ENCODE peak calls at places on chromosomes 7 and 10, in seven cellular contexts. V is body of pancreas, B is prostate gland, L is IMR-90, J is stomach, O is spleen, Y is Peyer's patch. F is an unnamed sample. For H3K36me3 and H3K4me1, the result is how much of the 10 kb centered on the place peaks cover.

GRCh38 chr10:84214612-84215235 is 10.6 kb downstream of the LRIT2 start:
- DNase-seq in J (no peak), V (no peak), L (no peak), O (no peak), B (no peak), Y (no peak), F (no peak)

GRCh38 chr7:38727184-38727940 is 96.2 kb upstream of the AMPH start:
- DNase-seq in B (no peak), V (no peak), L (no peak), J (no peak), Y (no peak), O (no peak), F (no peak)

GRCh38 chr10:75971402-75972211 is 540.2 kb downstream of the LRMDA start:
- DNase-seq in O (no peak), J (no peak), Y (no peak), V (no peak), L (peak), B (no peak), F (no peak)

GRCh38 chr10:70272925-70273316 is 10.9 kb downstream of the NPFFR1 start:
- DNase-seq in Y (no peak), O (no peak), J (no peak), B (no peak), L (peak), V (no peak), F (no peak)

GRCh38 chr7:66206116-66206908 is 1.2 kb downstream of the TPST1 start:
- DNase-seq in O (peak), J (no peak), Y (no peak), L (no peak), B (no peak), V (no peak), F (no peak)

GRCh38 chr7:2033586-2034135 is 199.1 kb downstream of the MAD1L1 start:
- DNase-seq in L (no peak), Y (peak), V (peak), B (no peak), O (peak), J (no peak), F (no peak)

GRCh38 chr10:47112612-47113011 is 187.4 kb upstream of the GDF10 start:
- DNase-seq in V (no peak), J (no peak), L (no peak), B (no peak), O (no peak), Y (no peak), F (no peak)

GRCh38 chr10:121596668-121597503 is 1.4 kb downstream of the FGFR2 start:
- DNase-seq in L (no peak), B (peak), Y (peak), V (peak), O (no peak), J (peak), F (peak)

GRCh38 chr10:77637474-77637985 is at the start of gene KCNMA1:
- DNase-seq in B (no peak), V (peak), O (peak), Y (peak), L (no peak), J (no peak), F (no peak)

GRCh38 chr7:3065724-3066143 is 22.1 kb upstream of the CARD11 start:
- DNase-seq in O (peak), L (peak), Y (peak), B (peak), V (peak), J (peak), F (no peak)

GRCh38 chr7:46133076-46133475 is 212.0 kb upstream of the IGFBP3 start:
- DNase-seq in O (no peak), Y (no peak), L (no peak), J (no peak), B (no peak), V (no peak), F (no peak)

GRCh38 chr10:101014966-101015581 is 15.5 kb downstream of the LZTS2 start:
- DNase-seq in J (no peak), Y (no peak), V (no peak), O (no peak), B (no peak), L (peak), F (no peak)

GRCh38 chr7:422191-422885 is 97.3 kb downstream of the PDGFA start:
- DNase-seq in B (no peak), Y (no peak), J (no peak), O (peak), L (no peak), V (no peak), F (no peak)

GRCh38 chr7:6590645-6591110 is 857 bp downstream of the INTS15 start:
- DNase-seq in O (no peak), V (no peak), L (no peak), J (no peak), Y (no peak), B (no peak), F (no peak)

GRCh38 chr7:3301831-3302618 is 973 bp downstream of the SDK1 start:
- DNase-seq in V (no peak), O (peak), L (peak), Y (no peak), J (no peak), B (peak), F (peak)

GRCh38 chr7:114916261-114916892 is 5.5 kb upstream of the MDFIC start:
- DNase-seq in V (no peak), Y (no peak), L (no peak), B (no peak), J (no peak), O (no peak), F (no peak)

GRCh38 chr7:84450802-84451201 is 256.2 kb upstream of the SEMA3A start:
- DNase-seq in O (no peak), J (no peak), L (no peak), Y (no peak), B (no peak), V (no peak), F (no peak)

GRCh38 chr7:70597071-70597470 is 534.9 kb upstream of the GALNT17 start:
- DNase-seq in B (no peak), L (no peak), J (no peak), Y (no peak), O (no peak), V (no peak), F (no peak)

DNA sequence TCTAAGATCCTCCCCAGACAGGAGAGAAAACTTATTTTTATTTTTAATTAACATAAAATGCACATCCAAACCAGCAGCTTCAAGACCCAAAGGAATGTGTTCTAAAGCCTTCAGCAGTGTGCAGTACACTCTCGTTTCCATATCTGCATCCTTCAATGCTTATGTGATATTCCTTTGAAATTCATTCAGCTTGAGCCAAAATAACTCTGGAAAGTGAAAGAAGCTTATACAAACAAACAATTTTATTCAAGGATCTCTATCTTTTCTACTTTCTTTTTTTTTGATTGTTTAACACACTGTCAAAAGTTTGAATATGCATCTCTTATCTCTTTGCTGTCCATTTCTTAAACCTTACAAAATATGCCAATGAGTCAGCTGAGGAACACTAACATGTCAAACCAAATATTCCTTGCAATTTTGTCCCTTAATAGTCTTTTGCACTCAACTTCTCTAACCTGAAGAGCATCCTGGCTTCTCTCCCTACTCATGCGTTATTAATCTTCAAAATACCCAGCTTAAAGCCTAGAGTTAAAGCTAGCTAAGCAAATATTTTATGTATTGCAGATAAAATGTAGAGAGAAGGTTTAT is 124.3 kb downstream of the THSD7A start:
- DNase-seq in O (no peak), J (no peak), V (no peak), L (no peak), B (no peak), Y (no peak), F (no peak)
- TF ChIP-seq POLR2A in O (no peak), J (no peak), V (no peak), L (no peak), B (no peak), Y (no peak), F (no peak)

GRCh38 chr10:32031920-32032319 is 24.3 kb downstream of the KIF5B start:
- DNase-seq in Y (no peak), B (no peak), J (no peak), O (no peak), L (no peak), V (no peak), F (no peak)

GRCh38 chr10:32033171-32033570 is 23.1 kb downstream of the KIF5B start:
- DNase-seq in B (no peak), L (no peak), J (no peak), V (no peak), Y (no peak), O (no peak), F (no peak)

GRCh38 chr10:32038777-32039176 is 17.4 kb downstream of the KIF5B start:
- DNase-seq in B (no peak), L (peak), V (no peak), J (no peak), O (no peak), Y (no peak), F (no peak)

GRCh38 chr10:32036922-32037321 is 19.3 kb downstream of the KIF5B start:
- DNase-seq in Y (no peak), L (no peak), O (no peak), J (no peak), B (peak), V (no peak), F (no peak)

GRCh38 chr10:32035038-32035437 is 21.2 kb downstream of the KIF5B start:
- DNase-seq in L (no peak), J (no peak), Y (no peak), V (no peak), B (no peak), O (no peak), F (no peak)
- H3K36me3 ChIP-seq in L (under half), J (half or more), Y (half or more), V (half or more), B (under half), O (half or more), F (half or more)

DNA sequence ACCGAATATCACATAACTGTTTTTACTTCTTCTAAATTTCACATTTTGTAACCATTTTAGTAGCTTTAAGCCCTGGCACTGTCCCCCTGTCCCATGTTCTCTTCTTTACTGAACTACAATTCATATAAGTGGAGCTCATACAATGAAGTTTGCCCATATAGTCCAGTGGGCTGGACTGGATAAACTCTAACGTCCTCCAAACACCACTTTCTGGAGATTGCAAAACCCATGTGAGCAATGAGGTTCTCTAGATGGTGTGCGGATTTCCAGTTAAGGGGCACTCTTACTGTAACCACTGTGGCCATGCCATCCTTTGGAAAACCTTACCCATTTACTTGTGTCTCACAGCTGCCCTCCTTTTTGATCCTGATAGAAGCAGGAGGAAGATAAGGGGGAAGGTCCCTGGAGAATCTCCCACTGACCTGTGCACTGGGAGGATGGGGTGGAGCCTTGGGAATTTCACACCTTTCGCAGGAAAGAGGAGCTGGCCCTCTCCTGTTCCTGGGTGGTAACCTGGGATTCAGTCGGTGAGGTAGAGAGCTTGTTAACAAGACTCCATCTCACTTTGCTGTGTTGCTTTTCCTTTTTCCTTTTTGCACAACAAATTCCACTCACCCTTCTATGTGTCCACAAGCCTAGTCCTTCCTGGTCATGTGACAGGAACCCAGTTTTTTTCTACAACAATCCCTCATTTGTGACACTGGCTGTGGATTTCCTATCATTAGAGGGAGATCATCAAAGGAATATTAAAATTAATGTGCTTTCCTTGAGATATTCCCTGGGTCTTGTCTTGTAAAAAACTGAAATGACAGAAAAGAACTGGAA is 120.7 kb downstream of the ARID5B start:
- DNase-seq in B (no peak), O (no peak), Y (no peak), V (no peak), J (no peak), L (no peak), F (no peak)
- H3K4me1 ChIP-seq in B (under half), O (half or more), Y (under half), V (under half), J (under half), L (under half), F (under half)

GRCh38 chr7:36986429-36987362 is 262.4 kb upstream of the AOAH start:
- DNase-seq in O (peak), B (peak), V (peak), J (peak), L (peak), Y (peak), F (peak)

GRCh38 chr7:36982749-36983148 is 258.5 kb upstream of the AOAH start:
- DNase-seq in V (no peak), L (no peak), O (no peak), B (no peak), J (no peak), Y (no peak), F (no peak)

GRCh38 chr7:36984710-36985308 is 260.5 kb upstream of the AOAH start:
- DNase-seq in O (no peak), J (no peak), Y (no peak), V (no peak), B (no peak), L (no peak), F (no peak)

GRCh38 chr7:36985866-36986402 is 261.6 kb upstream of the AOAH start:
- DNase-seq in J (no peak), O (no peak), L (no peak), V (no peak), Y (no peak), B (no peak), F (no peak)

DNA sequence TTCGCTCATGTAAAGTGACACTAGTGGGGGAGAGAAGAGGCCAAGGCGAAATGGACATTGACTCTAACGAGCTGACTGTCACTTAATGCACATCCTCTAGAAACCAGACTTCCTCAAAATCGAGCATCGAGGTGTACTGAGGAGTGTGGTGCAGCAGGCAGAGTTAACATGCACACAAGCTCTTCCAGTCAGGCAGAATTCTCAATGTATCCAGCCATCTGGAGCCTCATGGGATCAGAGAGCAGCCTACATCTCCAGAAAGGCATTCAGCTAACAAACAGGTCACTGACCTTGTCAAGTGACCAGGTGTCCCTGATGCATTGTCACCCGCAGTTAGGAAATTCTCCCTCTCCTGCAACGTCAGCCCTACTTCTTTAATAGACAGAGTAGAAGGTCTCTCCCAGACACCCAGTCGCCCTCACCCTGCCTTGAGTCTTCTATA is 259.8 kb upstream of the AOAH start:
- DNase-seq in B (no peak), Y (no peak), V (no peak), O (no peak), J (no peak), L (no peak), F (no peak)
- TF ChIP-seq POLR2A in B (no peak), Y (no peak), V (no peak), O (no peak), J (no peak), L (no peak), F (no peak)

DNA sequence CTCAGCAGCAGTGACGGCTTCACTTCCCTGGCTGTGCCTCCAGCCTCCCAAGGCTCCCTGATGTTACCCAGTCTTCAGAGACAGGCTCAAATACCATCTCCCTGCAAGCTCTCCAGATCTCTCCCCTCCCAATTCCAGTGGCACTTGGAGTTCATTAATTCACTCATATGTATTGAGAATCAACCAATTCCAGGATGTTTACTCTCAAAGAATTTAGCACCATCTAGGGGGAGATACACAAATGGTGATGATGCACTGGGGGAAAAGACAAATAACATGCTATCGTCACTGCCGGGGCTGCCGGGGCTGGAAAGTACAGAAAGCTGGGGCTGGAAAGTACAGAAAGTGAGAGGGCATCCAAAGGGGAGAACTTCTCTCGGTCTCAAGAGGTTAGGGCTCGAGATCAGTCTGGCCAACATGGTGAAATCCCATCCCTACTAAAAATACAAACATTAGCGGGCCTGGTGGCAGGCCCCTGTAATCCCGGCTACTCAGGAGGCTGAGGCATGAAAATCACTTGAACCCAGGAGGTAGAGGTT is 118.7 kb downstream of the MKX start:
- DNase-seq in O (no peak), Y (no peak), L (no peak), V (no peak), J (no peak), B (no peak), F (no peak)
- H3K36me3 ChIP-seq in O (under half), Y (under half), L (under half), V (under half), J (under half), B (under half), F (under half)

DNA sequence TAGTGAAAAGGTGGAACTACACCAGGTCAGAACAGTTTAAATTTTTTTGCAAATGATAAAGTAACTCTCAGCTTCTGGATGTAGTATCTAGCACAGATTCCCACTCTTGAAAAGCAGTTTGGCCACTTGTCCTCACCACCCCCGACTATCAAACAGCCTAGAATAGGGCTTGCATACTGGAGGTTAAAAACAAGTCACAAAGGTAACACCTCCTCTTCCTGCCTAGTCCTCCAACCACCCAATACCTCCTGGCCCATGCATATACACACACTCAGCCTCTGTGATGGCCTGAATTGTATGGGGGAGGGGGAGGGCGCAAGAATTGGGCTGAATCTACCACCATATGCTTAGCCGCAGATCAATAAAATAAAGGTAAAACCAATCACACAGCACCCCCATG is 5.7 kb downstream of the SKAP2 start:
- DNase-seq in O (no peak), L (no peak), B (no peak), Y (peak), J (no peak), V (no peak), F (no peak)
- H3K4me1 ChIP-seq in O (half or more), L (under half), B (under half), Y (under half), J (under half), V (under half), F (under half)